ENCODE peak calls at places on chromosomes 5 and 9, in ten cellular contexts. One of them, this sample, is unnamed.

GRCh38 chr9:128735373-128735772 is 11.4 kb upstream of the ZDHHC12 start:
- DNase-seq in mucosa of gallbladder: no peak
- DNase-seq in colonic mucosa: no peak
- DNase-seq in Peyer's patch: no peak
- DNase-seq in T-helper 9 cell: no peak
- DNase-seq in GM10248: no peak
- DNase-seq in GM23248: no peak
- DNase-seq in Karpas-422: no peak
- DNase-seq in T follicular helper cell: no peak
- DNase-seq in cerebellum: peak; percentile 64
- DNase-seq in this sample: peak; percentile 70

GRCh38 chr9:100720922-100721321 is 143.0 kb downstream of the CAVIN4 start:
- DNase-seq in mucosa of gallbladder: no peak
- DNase-seq in colonic mucosa: no peak
- DNase-seq in Peyer's patch: no peak
- DNase-seq in T-helper 9 cell: no peak
- DNase-seq in GM10248: no peak
- DNase-seq in GM23248: no peak
- DNase-seq in Karpas-422: no peak
- DNase-seq in T follicular helper cell: no peak
- DNase-seq in cerebellum: no peak
- DNase-seq in this sample: no peak

GRCh38 chr9:122033775-122034373 is 59.2 kb downstream of the TTLL11 start:
- DNase-seq in mucosa of gallbladder: no peak
- DNase-seq in colonic mucosa: no peak
- DNase-seq in Peyer's patch: no peak
- DNase-seq in T-helper 9 cell: no peak
- DNase-seq in GM10248: no peak
- DNase-seq in GM23248: no peak
- DNase-seq in Karpas-422: no peak
- DNase-seq in T follicular helper cell: no peak
- DNase-seq in cerebellum: no peak
- DNase-seq in this sample: no peak

GRCh38 chr9:34576593-34576935 is 13.0 kb downstream of the CNTFR start:
- DNase-seq in mucosa of gallbladder: no peak
- DNase-seq in colonic mucosa: no peak
- DNase-seq in Peyer's patch: no peak
- DNase-seq in T-helper 9 cell: no peak
- DNase-seq in GM10248: no peak
- DNase-seq in GM23248: no peak
- DNase-seq in Karpas-422: no peak
- DNase-seq in T follicular helper cell: no peak
- DNase-seq in cerebellum: peak; percentile 68
- DNase-seq in this sample: peak; percentile 84

GRCh38 chr9:136587944-136588662 is 42.3 kb upstream of the NOTCH1 start:
- DNase-seq in mucosa of gallbladder: no peak
- DNase-seq in colonic mucosa: no peak
- DNase-seq in Peyer's patch: no peak
- DNase-seq in T-helper 9 cell: no peak
- DNase-seq in GM10248: no peak
- DNase-seq in GM23248: no peak
- DNase-seq in Karpas-422: no peak
- DNase-seq in T follicular helper cell: no peak
- DNase-seq in cerebellum: no peak
- DNase-seq in this sample: no peak

GRCh38 chr5:19322716-19323485 is 665.1 kb downstream of the CDH18 start:
- DNase-seq in mucosa of gallbladder: no peak
- DNase-seq in colonic mucosa: no peak
- DNase-seq in Peyer's patch: no peak
- DNase-seq in T-helper 9 cell: no peak
- DNase-seq in GM10248: no peak
- DNase-seq in GM23248: no peak
- DNase-seq in Karpas-422: no peak
- DNase-seq in T follicular helper cell: no peak
- DNase-seq in cerebellum: no peak
- DNase-seq in this sample: no peak

GRCh38 chr5:33867236-33867635 is 24.6 kb downstream of the ADAMTS12 start:
- DNase-seq in mucosa of gallbladder: no peak
- DNase-seq in colonic mucosa: no peak
- DNase-seq in Peyer's patch: no peak
- DNase-seq in T-helper 9 cell: no peak
- DNase-seq in GM10248: no peak
- DNase-seq in GM23248: peak; percentile 34
- DNase-seq in Karpas-422: no peak
- DNase-seq in T follicular helper cell: no peak
- DNase-seq in cerebellum: no peak
- DNase-seq in this sample: no peak

GRCh38 chr9:94870793-94871558 is 144.5 kb downstream of the AOPEP start:
- DNase-seq in mucosa of gallbladder: no peak
- DNase-seq in colonic mucosa: peak; percentile 17
- DNase-seq in Peyer's patch: no peak
- DNase-seq in T-helper 9 cell: peak; percentile 41
- DNase-seq in GM10248: no peak
- DNase-seq in GM23248: peak; percentile 77
- DNase-seq in Karpas-422: no peak
- DNase-seq in T follicular helper cell: peak; percentile 38
- DNase-seq in cerebellum: no peak
- DNase-seq in this sample: no peak

GRCh38 chr9:129322022-129322621 is 144.1 kb upstream of the IER5L start:
- DNase-seq in mucosa of gallbladder: no peak
- DNase-seq in colonic mucosa: no peak
- DNase-seq in Peyer's patch: no peak
- DNase-seq in T-helper 9 cell: no peak
- DNase-seq in GM10248: no peak
- DNase-seq in GM23248: no peak
- DNase-seq in Karpas-422: no peak
- DNase-seq in T follicular helper cell: no peak
- DNase-seq in cerebellum: no peak
- DNase-seq in this sample: no peak

GRCh38 chr5:111278824-111279504 is 54.8 kb downstream of the CAMK4 start:
- DNase-seq in mucosa of gallbladder: peak; percentile 44
- DNase-seq in colonic mucosa: peak; percentile 69
- DNase-seq in Peyer's patch: peak; percentile 86
- DNase-seq in T-helper 9 cell: peak; percentile 92
- DNase-seq in GM10248: peak; percentile 56
- DNase-seq in GM23248: peak; percentile 13
- DNase-seq in Karpas-422: peak; percentile 85
- DNase-seq in T follicular helper cell: peak; percentile 79
- DNase-seq in cerebellum: no peak
- DNase-seq in this sample: no peak

GRCh38 chr9:109966643-109967368 is 186.8 kb downstream of the PALM2AKAP2 start:
- DNase-seq in mucosa of gallbladder: no peak
- DNase-seq in colonic mucosa: no peak
- DNase-seq in Peyer's patch: peak; percentile 69
- DNase-seq in T-helper 9 cell: no peak
- DNase-seq in GM10248: peak; percentile 45
- DNase-seq in GM23248: no peak
- DNase-seq in Karpas-422: no peak
- DNase-seq in T follicular helper cell: no peak
- DNase-seq in cerebellum: no peak
- DNase-seq in this sample: no peak

GRCh38 chr5:94807985-94808384 is 189.5 kb downstream of the SLF1 start:
- DNase-seq in mucosa of gallbladder: no peak
- DNase-seq in colonic mucosa: no peak
- DNase-seq in Peyer's patch: no peak
- DNase-seq in T-helper 9 cell: no peak
- DNase-seq in GM10248: no peak
- DNase-seq in GM23248: no peak
- DNase-seq in Karpas-422: no peak
- DNase-seq in T follicular helper cell: no peak
- DNase-seq in cerebellum: peak; percentile 55
- DNase-seq in this sample: peak; percentile 91

GRCh38 chr9:123389698-123390097 is 33.7 kb downstream of the CRB2 start:
- DNase-seq in mucosa of gallbladder: no peak
- DNase-seq in colonic mucosa: no peak
- DNase-seq in Peyer's patch: no peak
- DNase-seq in T-helper 9 cell: no peak
- DNase-seq in GM10248: no peak
- DNase-seq in GM23248: no peak
- DNase-seq in Karpas-422: no peak
- DNase-seq in T follicular helper cell: no peak
- DNase-seq in cerebellum: no peak
- DNase-seq in this sample: no peak

GRCh38 chr5:14218480-14218879 is 75.3 kb downstream of the TRIO start:
- DNase-seq in mucosa of gallbladder: no peak
- DNase-seq in colonic mucosa: no peak
- DNase-seq in Peyer's patch: no peak
- DNase-seq in T-helper 9 cell: no peak
- DNase-seq in GM10248: no peak
- DNase-seq in GM23248: no peak
- DNase-seq in Karpas-422: no peak
- DNase-seq in T follicular helper cell: no peak
- DNase-seq in cerebellum: no peak
- DNase-seq in this sample: no peak

GRCh38 chr5:143248822-143249579 is 154.5 kb downstream of the NR3C1 start:
- DNase-seq in mucosa of gallbladder: peak; percentile 34
- DNase-seq in colonic mucosa: no peak
- DNase-seq in Peyer's patch: peak; percentile 64
- DNase-seq in T-helper 9 cell: no peak
- DNase-seq in GM10248: no peak
- DNase-seq in GM23248: peak; percentile 90
- DNase-seq in Karpas-422: no peak
- DNase-seq in T follicular helper cell: no peak
- DNase-seq in cerebellum: no peak
- DNase-seq in this sample: no peak

GRCh38 chr9:8880031-8880430 is 1080.5 kb upstream of the DMAC1 start:
- DNase-seq in mucosa of gallbladder: no peak
- DNase-seq in colonic mucosa: no peak
- DNase-seq in Peyer's patch: no peak
- DNase-seq in T-helper 9 cell: no peak
- DNase-seq in GM10248: no peak
- DNase-seq in GM23248: no peak
- DNase-seq in Karpas-422: no peak
- DNase-seq in T follicular helper cell: no peak
- DNase-seq in cerebellum: no peak
- DNase-seq in this sample: no peak

GRCh38 chr9:78932849-78933627 is 636.1 kb downstream of the PSAT1 start:
- DNase-seq in mucosa of gallbladder: no peak
- DNase-seq in colonic mucosa: no peak
- DNase-seq in Peyer's patch: no peak
- DNase-seq in T-helper 9 cell: no peak
- DNase-seq in GM10248: no peak
- DNase-seq in GM23248: peak; percentile 60
- DNase-seq in Karpas-422: no peak
- DNase-seq in T follicular helper cell: no peak
- DNase-seq in cerebellum: no peak
- DNase-seq in this sample: no peak

GRCh38 chr5:96901841-96902240 is 25.5 kb downstream of the ERAP2 start:
- DNase-seq in mucosa of gallbladder: no peak
- DNase-seq in colonic mucosa: no peak
- DNase-seq in Peyer's patch: no peak
- DNase-seq in T-helper 9 cell: no peak
- DNase-seq in GM10248: no peak
- DNase-seq in GM23248: no peak
- DNase-seq in Karpas-422: no peak
- DNase-seq in T follicular helper cell: no peak
- DNase-seq in cerebellum: no peak
- DNase-seq in this sample: no peak

GRCh38 chr9:109254317-109254716 is 66.5 kb downstream of the EPB41L4B start:
- DNase-seq in mucosa of gallbladder: no peak
- DNase-seq in colonic mucosa: no peak
- DNase-seq in Peyer's patch: no peak
- DNase-seq in T-helper 9 cell: no peak
- DNase-seq in GM10248: no peak
- DNase-seq in GM23248: peak; percentile 82
- DNase-seq in Karpas-422: no peak
- DNase-seq in T follicular helper cell: no peak
- DNase-seq in cerebellum: no peak
- DNase-seq in this sample: no peak

GRCh38 chr9:122051401-122052346 is 41.4 kb downstream of the TTLL11 start:
- DNase-seq in mucosa of gallbladder: no peak
- DNase-seq in colonic mucosa: no peak
- DNase-seq in Peyer's patch: no peak
- DNase-seq in T-helper 9 cell: no peak
- DNase-seq in GM10248: peak; percentile 37
- DNase-seq in GM23248: peak; percentile 86
- DNase-seq in Karpas-422: no peak
- DNase-seq in T follicular helper cell: no peak
- DNase-seq in cerebellum: no peak
- DNase-seq in this sample: no peak

GRCh38 chr5:132595624-132596023 is 38.8 kb downstream of the RAD50 start:
- DNase-seq in mucosa of gallbladder: no peak
- DNase-seq in colonic mucosa: no peak
- DNase-seq in Peyer's patch: no peak
- DNase-seq in T-helper 9 cell: no peak
- DNase-seq in GM10248: no peak
- DNase-seq in GM23248: no peak
- DNase-seq in Karpas-422: no peak
- DNase-seq in T follicular helper cell: no peak
- DNase-seq in cerebellum: no peak
- DNase-seq in this sample: no peak

This sample was measured in cerebellar cortex.